ENCODE peak calls at places on chromosomes 7 and 10, in four cellular contexts. K, C, I and F are unnamed samples.

GRCh38 chr7:7932553-7932952 is 36.0 kb upstream of the GLCCI1 start:
- DNase-seq in K (no peak), C (no peak), I (no peak), F (no peak)

GRCh38 chr7:26508917-26509316 is 217.3 kb downstream of the SNX10 start:
- DNase-seq in K (no peak), C (no peak), I (no peak), F (peak)

GRCh38 chr7:72080349-72080766 is 331.8 kb downstream of the CALN1 start:
- DNase-seq in K (no peak), C (peak), I (no peak), F (no peak)

GRCh38 chr7:151598045-151598444 is 78.3 kb upstream of the RHEB start:
- DNase-seq in K (no peak), C (no peak), I (peak), F (no peak)

GRCh38 chr10:78543749-78544446 is 510.2 kb downstream of the RPS24 start:
- DNase-seq in K (no peak), C (no peak), I (peak), F (no peak)

GRCh38 chr10:86087716-86088115 is 278.9 kb downstream of the GRID1 start:
- DNase-seq in K (no peak), C (no peak), I (no peak), F (no peak)

GRCh38 chr7:2952316-2952715 is 91.4 kb downstream of the CARD11 start:
- DNase-seq in K (no peak), C (no peak), I (no peak), F (no peak)

GRCh38 chr10:350981-351501 is 215.8 kb downstream of the ZMYND11 start:
- DNase-seq in K (no peak), C (no peak), I (no peak), F (no peak)

GRCh38 chr7:94452257-94452656 is 57.4 kb upstream of the CASD1 start:
- DNase-seq in K (no peak), C (no peak), I (no peak), F (no peak)

GRCh38 chr10:125118701-125119100 is 41.7 kb downstream of the CTBP2 start:
- DNase-seq in K (no peak), C (no peak), I (no peak), F (no peak)

GRCh38 chr7:35649711-35650110 is 45.2 kb downstream of the HERPUD2 start:
- DNase-seq in K (no peak), C (no peak), I (no peak), F (no peak)

GRCh38 chr10:125773702-125774101 is 1.9 kb downstream of the MMP21 start:
- DNase-seq in K (no peak), C (no peak), I (no peak), F (no peak)

GRCh38 chr10:107749235-107749634 is 584.7 kb upstream of the SORCS1 start:
- DNase-seq in K (no peak), C (no peak), I (no peak), F (no peak)

GRCh38 chr10:73908853-73909611 is 1.9 kb upstream of the PLAU start:
- DNase-seq in K (peak), C (no peak), I (peak), F (no peak)

GRCh38 chr7:21084286-21084685 is 297.6 kb upstream of the SP8 start:
- DNase-seq in K (no peak), C (no peak), I (no peak), F (no peak)

GRCh38 chr7:21089653-21090052 is 303.0 kb upstream of the SP8 start:
- DNase-seq in K (no peak), C (no peak), I (no peak), F (no peak)

GRCh38 chr7:21086688-21087087 is 300.0 kb upstream of the SP8 start:
- DNase-seq in K (no peak), C (no peak), I (no peak), F (no peak)
- TF ChIP-seq SUZ12 in K (no peak), C (no peak), I (no peak), F (no peak)

GRCh38 chr7:32026076-32026425 is 44.2 kb downstream of the PDE1C start:
- DNase-seq in K (no peak), C (no peak), I (no peak), F (no peak)

GRCh38 chr7:32020760-32021159 is 49.4 kb downstream of the PDE1C start:
- DNase-seq in K (no peak), C (no peak), I (no peak), F (no peak)

GRCh38 chr7:32025381-32026075 is 44.7 kb downstream of the PDE1C start:
- DNase-seq in K (no peak), C (no peak), I (no peak), F (no peak)

GRCh38 chr7:32019008-32019578 is 51.1 kb downstream of the PDE1C start:
- DNase-seq in K (no peak), C (no peak), I (peak), F (no peak)

GRCh38 chr7:32023353-32023752 is 46.9 kb downstream of the PDE1C start:
- DNase-seq in K (no peak), C (no peak), I (no peak), F (no peak)
- TF ChIP-seq ZNF274 in K (no peak), C (no peak), I (no peak), F (no peak)

DNA sequence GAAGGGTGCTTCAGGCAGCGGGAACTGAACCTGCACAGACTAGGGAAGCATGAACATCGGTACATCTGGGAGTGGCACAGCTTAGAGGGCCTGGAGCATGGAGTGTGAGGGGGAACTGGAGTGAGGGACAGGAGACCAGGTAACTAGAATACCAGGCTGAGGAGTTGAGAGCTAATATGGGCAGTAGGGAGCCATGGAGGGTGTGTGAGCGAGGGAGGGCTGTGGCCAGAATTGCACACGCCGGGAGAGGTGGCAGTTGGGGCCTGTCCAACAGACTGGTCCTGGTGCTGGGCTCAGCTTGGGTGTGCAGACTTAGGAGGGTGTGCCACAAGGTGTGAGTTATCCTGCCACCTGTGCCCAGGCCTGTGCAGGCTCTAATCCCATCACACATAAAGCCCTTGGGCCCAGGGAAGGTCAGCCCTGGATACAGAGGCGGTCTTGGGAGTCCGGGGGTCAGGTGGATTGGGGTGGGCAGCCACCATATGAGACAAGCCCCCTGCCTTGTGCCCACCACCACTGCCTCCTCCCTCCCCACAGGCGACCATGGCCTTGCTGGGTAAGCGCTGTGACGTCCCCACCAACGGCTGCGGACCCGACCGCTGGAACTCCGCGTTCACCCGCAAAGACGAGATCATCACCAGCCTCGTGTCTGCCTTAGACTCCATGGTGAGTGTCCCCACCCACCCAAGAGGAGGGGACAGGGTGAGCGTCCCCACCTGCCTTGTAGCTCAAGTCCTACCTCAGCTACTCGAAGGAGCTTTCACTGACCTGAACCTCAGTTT is 54.0 kb downstream of the GTF2IRD1 start:
- DNase-seq in K (no peak), C (no peak), I (no peak), F (no peak)
- H3K4me3 ChIP-seq in K (no peak), C (no peak), I (no peak), F (no peak)

GRCh38 chr10:110008518-110009339 is 945 bp downstream of the ADD3 start:
- DNase-seq in K (no peak), C (no peak), I (peak), F (no peak)
- TF ChIP-seq SUZ12 in K (no peak), C (no peak), I (no peak), F (no peak)

DNA sequence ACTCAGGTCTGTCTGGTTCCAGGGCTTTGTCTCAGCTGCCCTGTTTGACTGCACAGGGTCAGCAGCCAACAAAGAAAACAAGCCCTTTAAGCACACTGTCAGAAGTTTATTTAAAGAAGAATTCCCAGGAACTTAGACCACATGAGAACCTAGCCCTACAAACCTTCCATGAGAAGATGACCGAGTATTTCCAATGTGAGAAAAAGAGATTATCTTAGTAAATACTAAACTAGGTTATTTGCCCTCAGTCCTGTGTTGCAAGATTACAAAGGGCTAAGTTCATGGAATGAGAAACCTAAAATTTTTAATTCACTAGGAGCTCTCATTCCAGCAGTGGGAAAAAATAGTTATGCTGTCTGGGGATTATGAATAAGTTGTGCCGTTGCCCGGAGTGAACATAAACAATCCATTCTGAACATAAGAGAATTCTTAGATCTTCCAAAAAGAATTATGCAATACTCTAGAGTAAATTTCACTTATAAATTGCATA is 46.7 kb downstream of the NOC3L start:
- DNase-seq in K (no peak), C (no peak), I (peak), F (no peak)
- TF ChIP-seq ZNF274 in K (no peak), C (no peak), I (no peak), F (no peak)

DNA sequence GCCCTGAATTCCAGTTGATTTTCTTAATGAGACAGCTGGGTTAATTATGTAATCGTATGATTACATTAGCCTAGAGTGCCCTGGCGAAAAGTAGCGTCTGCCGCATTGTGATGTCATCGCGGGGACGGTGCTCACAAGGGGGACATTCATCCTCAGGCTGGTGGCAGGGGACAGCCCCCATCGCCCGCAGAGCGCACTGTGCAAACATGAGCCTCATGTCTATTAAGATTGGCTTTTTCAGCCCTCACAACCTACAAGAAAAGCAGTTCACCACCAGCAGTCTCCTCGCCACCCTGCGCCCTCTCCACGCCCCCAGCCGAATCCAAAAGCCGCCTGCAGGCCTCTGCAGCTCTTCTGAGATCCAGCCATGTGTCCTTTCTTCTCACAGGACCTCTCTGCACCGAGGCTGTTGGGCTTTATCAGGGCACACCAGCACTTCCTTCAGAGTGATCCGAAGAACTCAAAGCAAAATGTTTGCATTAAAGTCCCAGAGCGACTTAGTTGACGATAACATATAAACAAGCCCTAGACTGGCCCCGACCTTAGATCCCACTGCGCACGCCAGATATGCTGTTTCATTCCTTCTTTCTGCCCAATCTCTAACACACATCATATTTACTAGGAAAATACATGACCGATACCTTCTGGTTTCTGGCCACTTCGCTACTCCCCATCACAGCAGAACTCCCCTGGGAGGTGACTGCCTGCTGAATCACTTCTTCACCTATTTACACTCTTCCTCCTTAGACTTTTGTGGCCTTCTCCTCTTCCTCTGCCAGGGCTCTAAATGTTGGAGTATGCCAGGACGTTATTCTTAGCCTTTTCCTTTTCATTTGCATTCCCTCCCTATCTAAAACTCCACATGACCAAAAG is 206.1 kb upstream of the SH2B2 start:
- DNase-seq in K (no peak), C (no peak), I (no peak), F (no peak)
- H3K4me3 ChIP-seq in K (no peak), C (no peak), I (no peak), F (no peak)

GRCh38 chr10:69838418-69838817 is 36.7 kb downstream of the COL13A1 start:
- DNase-seq in K (no peak), C (no peak), I (no peak), F (no peak)
- TF ChIP-seq SUZ12 in K (no peak), C (no peak), I (no peak), F (no peak)

DNA sequence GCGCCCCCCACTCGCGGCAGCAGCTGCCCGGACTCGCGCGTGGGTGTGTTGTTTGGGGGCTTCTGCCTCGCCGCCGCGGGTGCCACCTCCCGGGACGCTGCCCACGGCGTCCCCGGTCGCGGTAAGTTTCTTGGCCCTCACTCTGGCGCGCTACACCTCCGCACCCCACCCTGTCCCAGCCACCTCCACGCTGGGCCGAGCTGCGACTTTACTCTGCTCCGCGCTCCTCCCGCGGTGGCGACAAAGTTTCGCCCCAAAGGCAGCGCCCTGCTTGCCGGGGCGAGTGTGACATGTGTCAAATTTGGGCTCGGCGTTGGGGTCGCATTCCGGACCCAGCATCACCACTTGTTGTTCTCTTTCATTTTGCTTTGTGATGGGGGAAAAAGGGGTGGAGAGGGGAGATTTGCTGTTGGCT is 167.7 kb upstream of the PPP1R3A start:
- DNase-seq in K (no peak), C (peak), I (no peak), F (no peak)
- TF ChIP-seq ZNF274 in K (no peak), C (no peak), I (no peak), F (no peak)

DNA sequence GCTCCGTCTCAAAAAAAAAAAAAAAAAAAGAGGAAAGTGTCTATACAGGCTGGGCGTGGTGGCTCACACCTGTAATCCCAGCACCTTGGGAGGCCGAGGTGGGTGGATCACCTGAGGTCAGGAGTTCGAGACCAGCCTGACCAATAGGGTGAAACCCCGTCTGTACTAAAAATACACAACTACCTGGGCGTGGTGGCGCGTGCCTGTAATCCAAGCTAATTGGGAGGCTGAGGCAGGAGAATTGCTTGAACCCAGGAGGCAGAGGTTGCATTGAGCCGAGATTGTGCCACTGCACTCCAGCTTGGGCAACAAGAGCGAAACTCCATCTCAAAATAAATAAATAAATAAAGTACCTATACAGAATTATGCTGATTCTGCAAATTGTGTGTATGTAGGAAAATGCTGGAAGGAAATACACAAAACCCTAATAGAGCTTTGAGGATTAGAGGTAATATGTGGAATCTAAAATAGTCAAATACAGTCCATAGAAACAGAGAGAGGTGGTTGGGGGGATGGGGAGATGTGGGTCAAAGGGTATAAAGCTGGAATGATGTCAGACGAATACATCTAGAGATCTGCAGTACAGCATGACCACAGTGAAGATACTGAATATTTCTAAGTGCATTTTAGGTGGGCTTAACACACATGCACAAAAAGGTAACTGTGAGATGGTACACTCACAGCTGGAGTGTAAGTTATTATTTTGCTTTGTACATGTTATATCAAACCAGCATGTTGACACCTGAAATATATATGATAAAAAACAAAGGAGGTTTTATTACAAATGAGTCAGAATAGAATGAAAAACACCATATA is 174.5 kb upstream of the KLF14 start:
- DNase-seq in K (no peak), C (no peak), I (no peak), F (no peak)
- H3K4me3 ChIP-seq in K (no peak), C (no peak), I (peak), F (no peak)